ENCODE peak calls at places on chromosome 1, in eight cellular contexts. T is fibroblast of lung, D is pancreas, G is aorta, E is astrocyte of the cerebellum, R is iPS DF 6.9, J is hepatocyte, I is mucosa of descending colon. X is an unnamed sample.

GRCh38 chr1:40944326-40944725 is 35.2 kb upstream of the CTPS1 start:
- DNase-seq in T (peak; percentile 89), D (peak; percentile 42), G (no peak), E (peak; percentile 26), R (no peak), J (no peak), I (no peak), X (peak; percentile 75)

GRCh38 chr1:213982814-213983588 is 4.8 kb upstream of the PROX1 start:
- DNase-seq in T (peak; percentile 13), D (peak; percentile 61), G (no peak), E (no peak), R (no peak), J (peak; percentile 59), I (peak; percentile 56), X (no peak)

GRCh38 chr1:41868241-41868953 is 50.3 kb downstream of the HIVEP3 start:
- DNase-seq in T (no peak), D (no peak), G (no peak), E (no peak), R (no peak), J (no peak), I (no peak), X (no peak)

GRCh38 chr1:233863901-233864545 is 40.5 kb upstream of the SLC35F3 start:
- DNase-seq in T (peak; percentile 72), D (no peak), G (no peak), E (no peak), R (no peak), J (no peak), I (no peak), X (no peak)

GRCh38 chr1:54047384-54048315 is 5.4 kb downstream of the TMEM59 start:
- DNase-seq in T (peak; percentile 30), D (no peak), G (no peak), E (no peak), R (no peak), J (no peak), I (no peak), X (no peak)

GRCh38 chr1:117673405-117673804 is 67.6 kb downstream of the TENT5C start:
- DNase-seq in T (peak; percentile 86), D (no peak), G (no peak), E (no peak), R (no peak), J (peak; percentile 30), I (no peak), X (no peak)

GRCh38 chr1:89633103-89633744 is at the start of gene LRRC8C:
- DNase-seq in T (peak; percentile 59), D (peak; percentile 34), G (peak; percentile 75), E (no peak), R (no peak), J (peak; percentile 57), I (peak; percentile 65), X (no peak)

GRCh38 chr1:185520188-185520935 is 203.3 kb upstream of the IVNS1ABP start:
- DNase-seq in T (peak; percentile 38), D (no peak), G (no peak), E (no peak), R (no peak), J (no peak), I (no peak), X (peak; percentile 6)

DNA sequence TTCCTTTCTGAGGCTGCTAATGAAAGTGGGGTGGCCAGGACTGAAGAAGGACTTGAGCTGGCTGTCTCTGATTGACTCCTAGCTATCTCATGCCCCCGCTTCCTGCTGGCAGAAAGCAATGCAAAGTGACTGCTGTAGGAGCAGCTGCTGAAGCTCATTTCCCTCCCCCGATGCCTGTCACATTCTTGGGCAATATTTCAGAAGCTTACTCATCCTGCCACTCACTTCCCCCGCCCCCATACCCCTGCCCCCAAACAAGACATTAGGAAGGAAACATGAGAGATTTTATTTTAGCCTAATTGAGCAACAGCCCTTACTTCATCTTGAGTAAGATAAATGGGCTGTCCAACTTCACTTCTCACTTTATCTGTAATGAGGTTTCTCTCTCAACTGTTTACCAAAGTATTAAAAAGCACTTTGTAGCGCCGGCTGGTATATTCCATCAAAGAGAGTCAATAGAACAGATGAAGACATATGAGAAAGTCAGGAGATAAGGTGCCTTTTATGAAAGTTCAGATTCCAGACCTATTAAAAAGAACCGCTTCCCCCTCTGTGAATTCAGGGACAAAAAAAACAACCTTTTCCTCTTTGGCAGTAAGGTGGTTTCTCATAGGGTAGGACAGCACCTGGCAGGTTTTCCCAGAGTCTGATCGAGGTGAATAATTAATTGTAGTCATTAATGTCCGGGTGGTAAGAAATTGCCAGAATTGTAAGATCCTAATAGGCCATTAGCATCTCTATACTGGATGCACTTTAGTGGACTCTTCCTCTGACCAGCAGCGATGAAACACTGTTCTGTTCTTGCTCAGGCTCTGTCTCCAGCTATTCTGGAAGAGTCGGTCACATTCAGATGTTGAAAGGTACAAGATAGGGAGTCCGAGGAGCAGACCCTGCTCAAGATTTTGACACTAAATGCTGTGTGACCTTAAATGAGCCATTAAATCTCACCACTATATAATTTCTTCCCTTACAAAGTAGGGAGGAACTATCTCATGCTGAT is 70.2 kb downstream of the SH3GLB1 start:
- DNase-seq in T (peak; percentile 91), D (peak; percentile 51), G (peak; percentile 87), E (no peak), R (no peak), J (peak; percentile 84), I (no peak), X (peak; percentile 90)
- H3K4me3 ChIP-seq in T (peak overlapping the region; percentile 9), D (no peak overlapping the region), G (no peak overlapping the region), E (no peak overlapping the region), R (no peak overlapping the region), J (no peak overlapping the region), I (no peak overlapping the region), X (no peak overlapping the region)

GRCh38 chr1:172537366-172537765 is 4.4 kb downstream of the SUCO start:
- DNase-seq in T (peak; percentile 61), D (no peak), G (no peak), E (no peak), R (no peak), J (no peak), I (no peak), X (no peak)
- H3K4me3 ChIP-seq in T (no peak overlapping the region), D (no peak overlapping the region), G (no peak overlapping the region), E (no peak overlapping the region), R (no peak overlapping the region), J (no peak overlapping the region), I (no peak overlapping the region), X (no peak overlapping the region)

GRCh38 chr1:2787163-2787911 is 14.2 kb downstream of the TTC34 start:
- DNase-seq in T (no peak), D (no peak), G (no peak), E (no peak), R (no peak), J (no peak), I (no peak), X (no peak)

GRCh38 chr1:2784854-2785630 is 16.5 kb downstream of the TTC34 start:
- DNase-seq in T (no peak), D (no peak), G (no peak), E (no peak), R (no peak), J (no peak), I (no peak), X (no peak)

GRCh38 chr1:2783435-2784397 is 17.8 kb downstream of the TTC34 start:
- DNase-seq in T (no peak), D (no peak), G (no peak), E (no peak), R (no peak), J (no peak), I (no peak), X (no peak)

GRCh38 chr1:2786329-2787162 is 14.9 kb downstream of the TTC34 start:
- DNase-seq in T (no peak), D (peak; percentile 52), G (peak; percentile 74), E (no peak), R (no peak), J (no peak), I (peak; percentile 77), X (no peak)

GRCh38 chr1:2785631-2786328 is 15.7 kb downstream of the TTC34 start:
- DNase-seq in T (no peak), D (no peak), G (no peak), E (no peak), R (no peak), J (no peak), I (no peak), X (no peak)
- H3K4me3 ChIP-seq in T (no peak overlapping the region), D (no peak overlapping the region), G (no peak overlapping the region), E (no peak overlapping the region), R (no peak overlapping the region), J (no peak overlapping the region), I (no peak overlapping the region), X (no peak overlapping the region)

DNA sequence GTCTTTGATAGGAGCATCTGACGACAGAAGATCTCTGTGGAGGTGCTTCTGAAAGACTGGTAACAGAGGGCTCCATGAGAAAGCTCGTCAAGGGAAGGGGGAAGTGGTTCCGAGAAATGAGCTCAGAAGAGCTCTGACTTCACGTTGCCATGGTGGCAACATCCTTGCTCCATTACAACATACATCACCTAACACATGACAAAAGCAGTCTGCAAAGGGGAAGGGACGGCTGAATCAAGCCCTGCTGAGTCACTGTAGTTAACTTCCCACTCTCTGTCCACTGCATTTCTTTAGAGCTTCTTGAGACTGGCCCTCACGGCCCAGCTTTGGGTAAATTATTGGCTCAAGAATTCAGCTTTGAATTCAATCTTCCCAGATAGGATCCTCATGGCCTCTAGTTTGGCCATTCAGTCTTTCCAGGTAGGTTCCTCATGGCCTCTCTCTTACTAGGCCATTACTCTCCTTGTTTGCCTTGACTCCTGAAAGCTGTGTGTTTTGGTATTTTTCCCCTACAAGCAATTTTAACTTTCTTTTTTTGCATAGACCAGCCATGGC is 88.0 kb upstream of the ZNF648 start:
- DNase-seq in T (peak; percentile 87), D (no peak), G (peak; percentile 73), E (peak; percentile 23), R (no peak), J (peak; percentile 59), I (no peak), X (peak; percentile 91)
- H3K4me3 ChIP-seq in T (no peak overlapping the region), D (no peak overlapping the region), G (no peak overlapping the region), E (no peak overlapping the region), R (no peak overlapping the region), J (no peak overlapping the region), I (no peak overlapping the region), X (no peak overlapping the region)

GRCh38 chr1:1205769-1206375 is 520 bp downstream of the TNFRSF18 start:
- DNase-seq in T (no peak), D (no peak), G (peak; percentile 40), E (no peak), R (no peak), J (no peak), I (peak; percentile 37), X (no peak)
- H3K4me3 ChIP-seq in T (no peak overlapping the region), D (no peak overlapping the region), G (no peak overlapping the region), E (no peak overlapping the region), R (peak overlapping the region; percentile 42), J (no peak overlapping the region), I (no peak overlapping the region), X (peak overlapping the region; percentile 13)

GRCh38 chr1:150971583-150972416 is 2.8 kb downstream of the CERS2 start:
- DNase-seq in T (no peak), D (peak; percentile 38), G (peak; percentile 44), E (no peak), R (no peak), J (peak; percentile 55), I (no peak), X (no peak)

GRCh38 chr1:150970818-150971582 is 3.6 kb downstream of the CERS2 start:
- DNase-seq in T (no peak), D (peak; percentile 84), G (peak; percentile 86), E (no peak), R (no peak), J (peak; percentile 90), I (peak; percentile 71), X (peak; percentile 27)

GRCh38 chr1:150973826-150974579 is 632 bp downstream of the CERS2 start:
- DNase-seq in T (peak; percentile 30), D (peak; percentile 49), G (peak; percentile 68), E (no peak), R (no peak), J (peak; percentile 69), I (peak; percentile 70), X (no peak)

GRCh38 chr1:150973258-150973825 is 1.3 kb downstream of the CERS2 start:
- DNase-seq in T (peak; percentile 39), D (peak; percentile 36), G (peak; percentile 62), E (no peak), R (no peak), J (no peak), I (peak; percentile 49), X (no peak)

GRCh38 chr1:150972417-150972940 is 2.2 kb downstream of the CERS2 start:
- DNase-seq in T (no peak), D (no peak), G (peak; percentile 29), E (no peak), R (no peak), J (no peak), I (no peak), X (no peak)
- H3K4me3 ChIP-seq in T (peak overlapping the region; percentile 83), D (peak overlapping the region; percentile 77), G (no peak overlapping the region), E (peak overlapping the region; percentile 80), R (no peak overlapping the region), J (peak overlapping the region; percentile 81), I (no peak overlapping the region), X (peak overlapping the region; percentile 83)